ENCODE peak calls at places on chromosome 5, in six cellular contexts. One of them, this sample, is unnamed.

GRCh38 chr5:120017523-120017922 is 388.2 kb downstream of the FAM170A start:
- DNase-seq in HCT116: no peak
- DNase-seq in HepG2: no peak
- DNase-seq in SK-N-SH: no peak
- DNase-seq in GM12878: no peak
- DNase-seq in K562: no peak
- DNase-seq in this sample: no peak

GRCh38 chr5:32584651-32585050 is 706 bp upstream of the SUB1 start:
- DNase-seq in SK-N-SH: no peak
- DNase-seq in HCT116: no peak
- DNase-seq in HepG2: no peak
- DNase-seq in GM12878: no peak
- DNase-seq in K562: no peak
- DNase-seq in this sample: no peak

GRCh38 chr5:142829821-142830220 is 59.6 kb downstream of the ARHGAP26 start:
- DNase-seq in K562: no peak
- DNase-seq in HepG2: no peak
- DNase-seq in SK-N-SH: no peak
- DNase-seq in GM12878: no peak
- DNase-seq in HCT116: no peak
- DNase-seq in this sample: no peak

GRCh38 chr5:15806613-15807012 is 306.6 kb downstream of the FBXL7 start:
- DNase-seq in HCT116: no peak
- DNase-seq in HepG2: no peak
- DNase-seq in K562: no peak
- DNase-seq in GM12878: no peak
- DNase-seq in SK-N-SH: no peak
- DNase-seq in this sample: no peak

GRCh38 chr5:78540335-78541057 is 108.1 kb downstream of the LHFPL2 start:
- DNase-seq in HCT116: no peak
- DNase-seq in K562: no peak
- DNase-seq in GM12878: no peak
- DNase-seq in HepG2: no peak
- DNase-seq in SK-N-SH: no peak
- DNase-seq in this sample: no peak

GRCh38 chr5:107565791-107566536 is 104.8 kb downstream of the EFNA5 start:
- DNase-seq in SK-N-SH: no peak
- DNase-seq in HepG2: no peak
- DNase-seq in HCT116: no peak
- DNase-seq in K562: no peak
- DNase-seq in GM12878: no peak
- DNase-seq in this sample: no peak

GRCh38 chr5:132134384-132134783 is 60.8 kb downstream of the CSF2 start:
- DNase-seq in GM12878: no peak
- DNase-seq in SK-N-SH: peak; percentile 8
- DNase-seq in HepG2: peak; percentile 15
- DNase-seq in K562: no peak
- DNase-seq in HCT116: peak; percentile 8
- DNase-seq in this sample: no peak

GRCh38 chr5:17129093-17129492 is 88.3 kb upstream of the BASP1 start:
- DNase-seq in SK-N-SH: no peak
- DNase-seq in GM12878: no peak
- DNase-seq in HCT116: no peak
- DNase-seq in K562: no peak
- DNase-seq in HepG2: no peak
- DNase-seq in this sample: no peak

GRCh38 chr5:131538177-131538593 is 96.8 kb downstream of the RAPGEF6 start:
- DNase-seq in SK-N-SH: no peak
- DNase-seq in HCT116: no peak
- DNase-seq in HepG2: peak; percentile 25
- DNase-seq in GM12878: no peak
- DNase-seq in K562: no peak
- DNase-seq in this sample: no peak

GRCh38 chr5:14665110-14665822 is 748 bp downstream of the OTULIN start:
- DNase-seq in HCT116: no peak
- DNase-seq in HepG2: peak; percentile 70
- DNase-seq in SK-N-SH: peak; percentile 53
- DNase-seq in K562: peak; percentile 70
- DNase-seq in GM12878: no peak
- DNase-seq in this sample: peak; percentile 25
- TF ChIP-seq JUND in HCT116: no peak
- TF ChIP-seq JUND in HepG2: no peak
- TF ChIP-seq JUND in SK-N-SH: no peak
- TF ChIP-seq JUND in K562: no peak
- TF ChIP-seq JUND in GM12878: no peak
- TF ChIP-seq JUND in this sample: no peak

DNA sequence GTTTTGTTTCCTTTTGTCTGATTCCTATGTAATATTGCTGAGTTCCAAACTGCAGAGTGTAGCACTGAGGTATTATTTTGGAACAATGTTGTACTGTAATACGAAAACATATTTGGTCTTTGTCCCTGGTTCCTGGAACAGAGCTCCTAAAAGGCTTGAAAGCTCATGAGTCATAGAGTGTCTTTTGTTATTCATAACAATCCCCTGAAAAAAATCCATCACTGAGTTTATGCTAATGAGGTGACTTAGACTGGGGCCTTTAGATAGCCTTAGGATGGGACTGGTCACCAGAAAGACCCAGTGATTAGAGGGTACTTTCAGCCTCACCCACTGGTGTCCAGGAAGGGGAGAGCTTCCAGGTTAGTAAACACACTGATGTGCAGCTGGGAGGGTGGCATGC is 132.7 kb upstream of the POU5F2 start:
- DNase-seq in K562: no peak
- DNase-seq in GM12878: no peak
- DNase-seq in HCT116: no peak
- DNase-seq in HepG2: no peak
- DNase-seq in SK-N-SH: no peak
- DNase-seq in this sample: no peak
- TF ChIP-seq JUND in K562: no peak
- TF ChIP-seq JUND in GM12878: no peak
- TF ChIP-seq JUND in HCT116: no peak
- TF ChIP-seq JUND in HepG2: no peak
- TF ChIP-seq JUND in SK-N-SH: no peak
- TF ChIP-seq JUND in this sample: no peak

DNA sequence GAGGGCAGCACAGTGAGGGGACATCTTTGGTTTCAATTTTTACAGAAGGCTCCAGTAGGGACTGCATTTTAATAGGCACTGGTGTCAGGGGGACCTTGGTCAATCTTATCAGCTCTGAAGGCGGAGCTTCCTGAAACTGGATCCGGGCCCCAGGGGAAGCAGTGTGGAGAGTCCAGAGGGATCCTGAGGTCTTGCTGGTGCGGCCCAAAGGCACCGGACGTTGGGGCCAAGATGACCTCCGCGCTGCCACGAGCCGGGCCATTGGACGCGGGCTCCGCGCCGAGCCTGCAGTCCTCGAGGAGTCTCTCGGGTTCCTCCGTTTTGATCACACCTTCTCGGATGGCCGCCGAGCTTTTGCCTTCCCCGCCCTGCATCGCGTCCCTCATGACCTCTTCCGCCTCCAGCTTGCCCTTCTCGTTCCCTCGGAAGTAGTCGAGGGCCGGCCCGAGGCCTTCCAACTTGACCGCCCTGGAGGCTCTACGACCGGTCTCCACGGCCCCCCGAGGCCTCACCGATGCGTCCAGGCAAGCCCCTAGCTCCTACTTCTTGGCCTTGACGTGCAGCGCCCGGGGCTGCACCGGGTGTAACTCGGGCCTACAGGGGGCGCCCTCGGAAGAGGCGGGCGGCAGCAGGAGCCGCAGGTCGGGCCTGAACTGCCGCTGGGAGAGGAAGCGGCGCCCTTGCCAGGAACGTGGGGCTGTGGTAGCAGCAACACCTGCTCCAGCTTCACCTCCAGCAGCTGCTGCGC is 18.8 kb downstream of the C5orf52 start:
- DNase-seq in SK-N-SH: no peak
- DNase-seq in K562: no peak
- DNase-seq in GM12878: no peak
- DNase-seq in HepG2: no peak
- DNase-seq in HCT116: no peak
- DNase-seq in this sample: no peak
- TF ChIP-seq JUND in SK-N-SH: no peak
- TF ChIP-seq JUND in K562: no peak
- TF ChIP-seq JUND in GM12878: no peak
- TF ChIP-seq JUND in HepG2: no peak
- TF ChIP-seq JUND in HCT116: no peak
- TF ChIP-seq JUND in this sample: no peak

GRCh38 chr5:60228676-60229075 is 335.1 kb upstream of the PDE4D start:
- DNase-seq in HCT116: no peak
- DNase-seq in GM12878: no peak
- DNase-seq in K562: no peak
- DNase-seq in SK-N-SH: no peak
- DNase-seq in HepG2: no peak
- DNase-seq in this sample: no peak

GRCh38 chr5:60226128-60226527 is 332.6 kb upstream of the PDE4D start:
- DNase-seq in SK-N-SH: no peak
- DNase-seq in HCT116: no peak
- DNase-seq in HepG2: no peak
- DNase-seq in K562: no peak
- DNase-seq in GM12878: no peak
- DNase-seq in this sample: no peak

DNA sequence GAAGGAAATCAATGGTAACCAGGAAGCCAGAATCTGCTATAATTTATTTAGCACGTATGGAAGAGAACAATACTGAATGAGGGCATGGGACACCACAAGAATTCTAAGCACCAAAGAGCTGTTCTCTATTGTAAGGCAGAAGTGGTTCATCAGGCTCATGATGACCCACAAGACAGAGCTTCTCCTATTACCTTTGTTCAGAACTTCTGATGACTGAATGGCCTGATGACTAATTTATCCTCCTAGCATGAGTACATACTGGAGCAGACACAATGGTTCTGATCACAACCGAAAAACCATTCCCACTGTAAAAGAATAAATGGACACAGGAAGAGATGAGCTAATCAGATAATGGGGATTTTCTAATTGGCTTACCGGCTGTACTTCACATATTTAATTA is 329.8 kb upstream of the PDE4D start:
- DNase-seq in HCT116: no peak
- DNase-seq in HepG2: no peak
- DNase-seq in K562: no peak
- DNase-seq in GM12878: no peak
- DNase-seq in SK-N-SH: no peak
- DNase-seq in this sample: no peak
- TF ChIP-seq JUND in HCT116: no peak
- TF ChIP-seq JUND in HepG2: no peak
- TF ChIP-seq JUND in K562: no peak
- TF ChIP-seq JUND in GM12878: no peak
- TF ChIP-seq JUND in SK-N-SH: no peak
- TF ChIP-seq JUND in this sample: no peak

GRCh38 chr5:2697446-2698200 is 53.9 kb downstream of the IRX2 start:
- DNase-seq in HepG2: no peak
- DNase-seq in SK-N-SH: no peak
- DNase-seq in HCT116: no peak
- DNase-seq in K562: peak; percentile 15
- DNase-seq in GM12878: no peak
- DNase-seq in this sample: no peak
- TF ChIP-seq JUND in HepG2: no peak
- TF ChIP-seq JUND in SK-N-SH: no peak
- TF ChIP-seq JUND in HCT116: no peak
- TF ChIP-seq JUND in K562: no peak
- TF ChIP-seq JUND in GM12878: no peak
- TF ChIP-seq JUND in this sample: no peak

This sample was measured in T47D.